ENCODE peak calls at places on chromosomes 4 and X, in seven cellular contexts. W is mammary epithelial cell, P is SK-N-SH, E is HepG2, U is fibroblast of lung, M is PC-3, J is K562. N is an unnamed sample.

GRCh38 chr4:1208266-1208961 is 36.0 kb upstream of the SPON2 start:
- DNase-seq in W (no peak), P (no peak), E (no peak), U (no peak), M (no peak), J (no peak), N (peak)

GRCh38 chr4:67779631-67780030 is 25.4 kb upstream of the GNRHR start:
- DNase-seq in W (peak), P (no peak), E (no peak), U (no peak), M (peak), J (no peak), N (no peak)

GRCh38 chr4:156970501-156971167 is 965 bp downstream of the PDGFC start:
- DNase-seq in W (peak), P (peak), E (peak), U (peak), M (peak), J (no peak), N (peak)

GRCh38 chr4:31737419-31737818 is 1017.2 kb downstream of the PCDH7 start:
- DNase-seq in W (no peak), P (no peak), E (no peak), U (no peak), M (no peak), J (no peak), N (no peak)

GRCh38 chr4:53484911-53485459 is 106.3 kb downstream of the LNX1 start:
- DNase-seq in W (no peak), P (no peak), E (no peak), U (no peak), M (no peak), J (no peak), N (no peak)

GRCh38 chrX:70168238-70169188 is 8.8 kb upstream of the DGAT2L6 start:
- DNase-seq in W (peak), P (no peak), E (peak), U (peak), M (peak), J (peak), N (no peak)

GRCh38 chr4:23921447-23921845 is 31.6 kb upstream of the PPARGC1A start:
- DNase-seq in W (peak), P (no peak), E (no peak), U (no peak), M (no peak), J (no peak), N (no peak)

GRCh38 chr4:113446019-113446418 is 315.5 kb downstream of the CAMK2D start:
- DNase-seq in W (peak), P (no peak), E (peak), U (peak), M (peak), J (no peak), N (no peak)

GRCh38 chr4:134200811-134201215 is 776 bp downstream of the PABPC4L start:
- DNase-seq in W (no peak), P (no peak), E (no peak), U (no peak), M (no peak), J (no peak), N (peak)

GRCh38 chrX:72498782-72499181 is 73.9 kb downstream of the HDAC8 start:
- DNase-seq in W (no peak), P (no peak), E (no peak), U (peak), M (no peak), J (no peak), N (no peak)

GRCh38 chrX:1477801-1478458 is 25.2 kb upstream of the ASMTL start:
- DNase-seq in W (no peak), P (no peak), E (no peak), U (no peak), M (no peak), J (no peak), N (no peak)

GRCh38 chrX:150935466-150935865 is 37.0 kb upstream of the CD99L2 start:
- DNase-seq in W (peak), P (no peak), E (no peak), U (peak), M (peak), J (no peak), N (peak)

GRCh38 chrX:73863852-73864251 is 300.9 kb downstream of the CHIC1 start:
- DNase-seq in W (no peak), P (no peak), E (no peak), U (no peak), M (no peak), J (no peak), N (no peak)

GRCh38 chrX:15745179-15745578 is 7.1 kb downstream of the CA5B start:
- DNase-seq in W (peak), P (no peak), E (peak), U (peak), M (no peak), J (no peak), N (no peak)

GRCh38 chr4:99435154-99435553 is at the start of gene ADH7:
- DNase-seq in W (no peak), P (no peak), E (no peak), U (no peak), M (no peak), J (no peak), N (no peak)

GRCh38 chr4:8289956-8290700 is 20.6 kb downstream of the HTRA3 start:
- DNase-seq in W (no peak), P (no peak), E (no peak), U (no peak), M (no peak), J (no peak), N (peak)

GRCh38 chr4:1579834-1580686 is 104.1 kb downstream of the FAM53A start:
- DNase-seq in W (peak), P (peak), E (peak), U (no peak), M (peak), J (peak), N (peak)

GRCh38 chr4:172245493-172245892 is 432.3 kb downstream of the GALNTL6 start:
- DNase-seq in W (no peak), P (no peak), E (no peak), U (no peak), M (peak), J (no peak), N (no peak)

GRCh38 chr4:47654972-47655693 is 170.1 kb downstream of the ATP10D start:
- DNase-seq in W (no peak), P (no peak), E (no peak), U (no peak), M (no peak), J (no peak), N (no peak)

GRCh38 chr4:20462426-20463175 is 210.9 kb downstream of the SLIT2 start:
- DNase-seq in W (peak), P (peak), E (no peak), U (peak), M (peak), J (no peak), N (no peak)

DNA sequence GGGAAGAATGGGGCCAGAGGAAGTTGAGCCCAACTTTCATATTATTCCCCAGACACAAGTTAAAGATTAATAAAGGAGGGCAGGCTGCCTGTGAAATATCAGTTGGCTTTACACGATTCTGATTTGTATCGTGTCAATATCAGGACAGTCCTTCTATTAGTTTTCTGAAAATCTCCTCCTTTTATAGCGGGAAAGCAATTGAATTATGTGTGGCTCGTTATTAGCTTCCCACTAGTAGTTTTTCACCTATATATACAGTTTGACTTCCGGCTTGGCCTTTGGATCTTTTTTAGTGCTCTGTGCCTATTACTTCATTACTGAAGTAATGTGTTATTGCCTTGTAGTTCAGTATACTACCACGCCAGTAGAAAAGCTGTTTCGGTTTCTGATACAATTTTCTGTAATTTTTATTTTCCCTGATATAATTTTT is 1.8 kb downstream of the PDLIM5 start:
- DNase-seq in W (no peak), P (no peak), E (peak), U (no peak), M (peak), J (no peak), N (no peak)
- H3K9ac ChIP-seq in W (peak), P (peak), E (peak), U (peak), M (peak), J (peak), N (peak)

GRCh38 chr4:74932832-74933561 is at the start of gene PARM1:
- DNase-seq in W (peak), P (peak), E (peak), U (peak), M (peak), J (peak), N (peak)
- H3K9ac ChIP-seq in W (no peak), P (no peak), E (no peak), U (no peak), M (peak), J (no peak), N (peak)

GRCh38 chrX:18994713-18995112 is 10.8 kb upstream of the PHKA2 start:
- DNase-seq in W (peak), P (no peak), E (peak), U (peak), M (peak), J (no peak), N (no peak)
- H3K9ac ChIP-seq in W (peak), P (peak), E (no peak), U (no peak), M (peak), J (no peak), N (no peak)

GRCh38 chr4:40452490-40452813 is 117.3 kb downstream of the CHRNA9 start:
- DNase-seq in W (no peak), P (no peak), E (no peak), U (no peak), M (no peak), J (no peak), N (no peak)
- H3K9ac ChIP-seq in W (no peak), P (no peak), E (no peak), U (no peak), M (no peak), J (no peak), N (no peak)

GRCh38 chr4:15961778-15962510 is 1.0 kb downstream of the FGFBP2 start:
- DNase-seq in W (no peak), P (no peak), E (no peak), U (no peak), M (no peak), J (no peak), N (no peak)
- H3K9ac ChIP-seq in W (no peak), P (no peak), E (no peak), U (no peak), M (no peak), J (no peak), N (no peak)

N was measured in kidney.